ENCODE peak calls at places on chromosomes 12 and 14, in four cellular contexts. L is neuronal stem cell; Z is testis; E is naive thymus-derived CD4-positive, alpha-beta T cell. O is an unnamed sample.

GRCh38 chr12:29599397-29599796 is 101.9 kb upstream of the OVCH1 start:
- DNase-seq in L (no peak), Z (peak; percentile 25), E (no peak), O (no peak)

GRCh38 chr12:108744021-108744897 is 12.9 kb upstream of the CORO1C start:
- DNase-seq in L (no peak), Z (no peak), E (no peak), O (no peak)

GRCh38 chr14:77426396-77426795 is 3.1 kb upstream of the NOXRED1 start:
- DNase-seq in L (no peak), Z (no peak), E (no peak), O (no peak)

GRCh38 chr12:77841467-77842054 is 10.9 kb downstream of the NAV3 start:
- DNase-seq in L (no peak), Z (no peak), E (no peak), O (peak; percentile 12)

GRCh38 chr12:42326466-42327226 is 679 bp downstream of the PPHLN1 start:
- DNase-seq in L (no peak), Z (peak; percentile 31), E (peak; percentile 24), O (no peak)

GRCh38 chr12:111033281-111034147 is 113.1 kb upstream of the MYL2 start:
- DNase-seq in L (peak; percentile 36), Z (peak; percentile 33), E (peak; percentile 18), O (no peak)

GRCh38 chr12:51118706-51119105 is 35.3 kb upstream of the CSRNP2 start:
- DNase-seq in L (no peak), Z (no peak), E (no peak), O (no peak)

GRCh38 chr14:25622752-25623151 is 572.8 kb upstream of the STXBP6 start:
- DNase-seq in L (no peak), Z (no peak), E (no peak), O (no peak)

GRCh38 chr14:65038966-65039365 is 52.3 kb downstream of the FNTB start:
- DNase-seq in L (no peak), Z (no peak), E (no peak), O (no peak)

GRCh38 chr12:57011438-57012424 is 4.6 kb downstream of the TAC3 start:
- DNase-seq in L (no peak), Z (no peak), E (no peak), O (no peak)

GRCh38 chr12:39764944-39765560 is 145.4 kb upstream of the ABCD2 start:
- DNase-seq in L (peak; percentile 5), Z (no peak), E (peak; percentile 2), O (no peak)

GRCh38 chr12:84973026-84973425 is 60.4 kb upstream of the SLC6A15 start:
- DNase-seq in L (no peak), Z (no peak), E (no peak), O (no peak)

GRCh38 chr14:94547151-94547680 is 14.0 kb upstream of the SERPINA4 start:
- DNase-seq in L (no peak), Z (no peak), E (no peak), O (no peak)

GRCh38 chr12:58529114-58529665 is 391.1 kb downstream of the LRIG3 start:
- DNase-seq in L (no peak), Z (no peak), E (no peak), O (no peak)

GRCh38 chr14:57712101-57712500 is 153.8 kb downstream of the SLC35F4 start:
- DNase-seq in L (no peak), Z (no peak), E (no peak), O (no peak)

GRCh38 chr12:132837693-132838463 is 9.2 kb upstream of the GOLGA3 start:
- DNase-seq in L (no peak), Z (no peak), E (no peak), O (peak; percentile 82)
- H3K27ac ChIP-seq in L (no peak overlapping the region), Z (no peak overlapping the region), E (peak overlapping the region; percentile 45), O (no peak overlapping the region)

DNA sequence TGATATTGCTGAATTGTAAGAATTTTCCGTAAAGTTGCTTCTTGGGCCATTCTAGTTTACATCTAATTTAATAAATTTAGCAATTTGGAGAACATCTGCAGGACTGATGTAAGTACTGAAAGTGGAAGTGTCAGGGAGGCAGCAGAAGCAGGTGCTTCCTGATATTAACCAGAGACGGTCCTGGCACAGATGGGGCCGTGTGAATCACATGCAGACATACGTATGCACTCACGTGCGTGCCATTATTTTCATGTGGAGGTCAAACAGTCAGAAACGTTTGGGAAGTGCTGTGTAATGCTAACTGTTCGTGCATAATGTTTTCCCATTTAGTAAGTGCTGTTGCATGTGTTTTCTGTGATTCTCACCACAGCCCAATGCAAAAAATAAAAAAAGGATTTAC is 87.8 kb upstream of the DYNC1H1 start:
- DNase-seq in L (no peak), Z (peak; percentile 65), E (peak; percentile 48), O (peak; percentile 76)
- H3K4me1 ChIP-seq in L (no peaks in the 10 kb centered on the region), Z (peaks cover 21% of the 10 kb centered on the region), E (peaks cover 52% of the 10 kb centered on the region), O (peaks cover 4% of the 10 kb centered on the region)

DNA sequence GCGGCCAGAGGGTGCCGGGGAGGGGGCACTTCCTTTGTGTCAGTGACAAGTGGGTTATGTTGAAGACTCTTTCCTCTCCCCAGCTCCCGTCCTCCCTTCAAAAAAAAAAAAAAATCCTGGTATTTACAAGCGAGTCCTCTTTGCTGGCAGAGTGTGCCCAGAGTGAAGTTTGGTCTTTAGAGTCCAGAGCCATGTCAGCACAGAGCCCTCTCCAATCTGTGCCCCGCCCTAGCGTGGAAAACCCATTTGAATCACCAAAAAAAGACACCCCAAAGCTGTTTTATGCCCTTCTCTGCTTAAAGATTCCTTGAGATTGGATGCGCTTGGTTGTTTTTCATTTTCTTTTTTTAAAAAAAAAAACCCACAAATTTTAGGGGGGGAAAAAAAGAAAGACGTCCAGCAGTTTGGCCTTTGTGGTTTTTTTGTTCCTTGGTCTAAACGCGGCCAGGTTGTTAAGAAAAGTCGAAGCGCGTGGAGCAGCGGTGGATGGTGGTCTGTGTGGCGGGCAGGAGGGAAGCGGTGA is 3.3 kb downstream of the NKX2-1 start:
- DNase-seq in L (no peak), Z (no peak), E (no peak), O (no peak)
- H3K27me3 ChIP-seq in L (peaks cover 76% of the 10 kb centered on the region), Z (peaks cover 8% of the 10 kb centered on the region), E (no peaks in the 10 kb centered on the region), O (peaks cover 7% of the 10 kb centered on the region)

GRCh38 chr14:54877015-54877702 is 25.5 kb downstream of the GCH1 start:
- DNase-seq in L (no peak), Z (no peak), E (no peak), O (no peak)

GRCh38 chr14:54881235-54881760 is 21.3 kb downstream of the GCH1 start:
- DNase-seq in L (no peak), Z (no peak), E (peak; percentile 55), O (no peak)

GRCh38 chr14:54881761-54882401 is 20.7 kb downstream of the GCH1 start:
- DNase-seq in L (no peak), Z (no peak), E (peak; percentile 35), O (no peak)

GRCh38 chr14:54877703-54878021 is 25.0 kb downstream of the GCH1 start:
- DNase-seq in L (no peak), Z (no peak), E (no peak), O (no peak)

DNA sequence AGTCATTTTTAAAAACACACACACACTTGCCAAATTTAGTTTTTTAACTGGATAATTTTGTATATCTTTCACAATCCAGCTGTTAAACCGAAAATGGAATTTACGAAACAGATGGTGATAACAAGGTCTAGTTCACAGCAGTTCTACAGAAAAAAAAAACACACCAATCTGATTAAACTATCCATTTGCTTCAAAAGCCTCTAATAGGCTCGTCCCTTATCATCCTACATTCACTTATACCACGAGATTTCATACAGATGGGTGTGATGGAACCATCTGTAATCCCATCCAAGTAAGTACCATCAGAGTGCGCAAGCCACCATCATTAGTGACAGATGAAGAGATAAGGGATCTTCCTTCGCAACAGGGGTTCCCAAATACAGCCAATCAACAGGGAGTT is 20.1 kb downstream of the GCH1 start:
- DNase-seq in L (no peak), Z (no peak), E (no peak), O (no peak)
- H3K27ac ChIP-seq in L (no peak overlapping the region), Z (no peak overlapping the region), E (peak overlapping the region; percentile 79), O (no peak overlapping the region)

GRCh38 chr14:92531151-92531873 is 17.7 kb downstream of the RIN3 start:
- DNase-seq in L (no peak), Z (no peak), E (no peak), O (no peak)
- H3K4me1 ChIP-seq in L (peaks cover 3% of the 10 kb centered on the region), Z (peaks cover 28% of the 10 kb centered on the region), E (peaks cover 55% of the 10 kb centered on the region), O (no peaks in the 10 kb centered on the region)